ENCODE peak calls at places on chromosomes 6 and 20, in seven cellular contexts. R, L, S, H, B, O and C are unnamed samples.

GRCh38 chr6:25477006-25477590 is 174.9 kb upstream of the SCGN start:
- DNase-seq in R (no peak), L (no peak), S (no peak), H (no peak), B (no peak), O (no peak), C (no peak)

GRCh38 chr6:7585287-7585930 is 4.6 kb upstream of the SNRNP48 start:
- DNase-seq in R (no peak), L (no peak), S (no peak), H (no peak), B (no peak), O (no peak), C (peak)

GRCh38 chr20:51861726-51862466 is 59.6 kb upstream of the SALL4 start:
- DNase-seq in R (no peak), L (no peak), S (no peak), H (no peak), B (no peak), O (no peak), C (no peak)

GRCh38 chr6:160139420-160139851 is 17.8 kb downstream of the SLC22A1 start:
- DNase-seq in R (no peak), L (peak), S (no peak), H (no peak), B (no peak), O (no peak), C (no peak)

GRCh38 chr20:17747431-17747846 is 47.7 kb downstream of the BANF2 start:
- DNase-seq in R (no peak), L (peak), S (no peak), H (no peak), B (no peak), O (no peak), C (no peak)

GRCh38 chr6:146090474-146090873 is 61.6 kb downstream of the GRM1 start:
- DNase-seq in R (no peak), L (no peak), S (no peak), H (no peak), B (no peak), O (no peak), C (no peak)

GRCh38 chr6:108988291-108988690 is 106.4 kb downstream of the SESN1 start:
- DNase-seq in R (no peak), L (no peak), S (no peak), H (no peak), B (no peak), O (no peak), C (no peak)

GRCh38 chr20:16051968-16052367 is 521.3 kb downstream of the KIF16B start:
- DNase-seq in R (no peak), L (no peak), S (no peak), H (no peak), B (no peak), O (no peak), C (no peak)

GRCh38 chr6:90413867-90414266 is 117.2 kb upstream of the BACH2 start:
- DNase-seq in R (peak), L (no peak), S (peak), H (peak), B (no peak), O (peak), C (peak)

GRCh38 chr6:162090734-162091133 is 636.8 kb downstream of the PRKN start:
- DNase-seq in R (no peak), L (no peak), S (no peak), H (no peak), B (no peak), O (no peak), C (no peak)

GRCh38 chr6:143726015-143726647 is 48.4 kb downstream of the PHACTR2 start:
- DNase-seq in R (no peak), L (no peak), S (no peak), H (no peak), B (no peak), O (no peak), C (no peak)

GRCh38 chr6:19836799-19837510 is at the start of gene ID4:
- DNase-seq in R (peak), L (peak), S (no peak), H (no peak), B (peak), O (no peak), C (peak)

GRCh38 chr20:2151805-2152727 is 50.4 kb downstream of the STK35 start:
- DNase-seq in R (no peak), L (peak), S (no peak), H (no peak), B (no peak), O (no peak), C (no peak)

GRCh38 chr6:105587349-105588115 is 184.7 kb upstream of the PREP start:
- DNase-seq in R (no peak), L (no peak), S (no peak), H (no peak), B (no peak), O (peak), C (no peak)

GRCh38 chr20:50724851-50725721 is 6.3 kb upstream of the PARD6B start:
- DNase-seq in R (peak), L (peak), S (no peak), H (no peak), B (peak), O (peak), C (peak)

GRCh38 chr20:63094767-63095499 is 88.2 kb upstream of the BHLHE23 start:
- DNase-seq in R (peak), L (no peak), S (no peak), H (peak), B (peak), O (no peak), C (peak)

GRCh38 chr6:31510007-31510406 is 12.1 kb downstream of the MICB start:
- DNase-seq in R (no peak), L (no peak), S (no peak), H (no peak), B (no peak), O (no peak), C (no peak)

GRCh38 chr6:21371676-21372161 is 221.8 kb upstream of the SOX4 start:
- DNase-seq in R (peak), L (no peak), S (no peak), H (no peak), B (no peak), O (no peak), C (no peak)

GRCh38 chr20:63074631-63075030 is 67.9 kb upstream of the BHLHE23 start:
- DNase-seq in R (no peak), L (no peak), S (no peak), H (no peak), B (no peak), O (no peak), C (no peak)

GRCh38 chr20:1900321-1900791 is 5.1 kb downstream of the SIRPA start:
- DNase-seq in R (peak), L (peak), S (no peak), H (no peak), B (peak), O (peak), C (peak)

GRCh38 chr6:36956111-36956820 is 1.7 kb downstream of the PI16 start:
- DNase-seq in R (no peak), L (no peak), S (no peak), H (no peak), B (no peak), O (no peak), C (no peak)

GRCh38 chr20:47535088-47535487 is 33.4 kb downstream of the NCOA3 start:
- DNase-seq in R (peak), L (no peak), S (no peak), H (no peak), B (no peak), O (no peak), C (no peak)

GRCh38 chr6:2875840-2876207 is 27.3 kb downstream of the SERPINB9 start:
- DNase-seq in R (peak), L (no peak), S (no peak), H (peak), B (peak), O (peak), C (no peak)

GRCh38 chr20:6178537-6178936 is 55.7 kb upstream of the FERMT1 start:
- DNase-seq in R (no peak), L (no peak), S (peak), H (no peak), B (no peak), O (no peak), C (no peak)

GRCh38 chr20:24805456-24806233 is 143.4 kb upstream of the CST7 start:
- DNase-seq in R (no peak), L (no peak), S (no peak), H (no peak), B (no peak), O (no peak), C (no peak)